ENCODE peak calls at places on chromosomes 12 and 14, in four cellular contexts. V is IMR-90, S is colonic mucosa, O is GM12878. I is an unnamed sample.

GRCh38 chr12:6356374-6356820 is 14.5 kb upstream of the TNFRSF1A start:
- DNase-seq in V (no peak), S (no peak), O (no peak), I (no peak)

GRCh38 chr12:78600541-78600940 is 264.0 kb upstream of the SYT1 start:
- DNase-seq in V (no peak), S (no peak), O (no peak), I (no peak)

GRCh38 chr14:67727361-67727760 is 25.7 kb downstream of the RDH12 start:
- DNase-seq in S (no peak), O (no peak), V (no peak), I (no peak)

GRCh38 chr12:1826867-1827705 is 6.7 kb downstream of the LRTM2 start:
- DNase-seq in O (no peak), V (no peak), S (no peak), I (no peak)

GRCh38 chr14:20606190-20606901 is 15.2 kb upstream of the RNASE12 start:
- DNase-seq in V (peak; percentile 34), S (peak; percentile 55), O (no peak), I (peak; percentile 84)

GRCh38 chr12:65408448-65408847 is 130.0 kb downstream of the MSRB3 start:
- DNase-seq in V (no peak), S (no peak), O (no peak), I (no peak)

GRCh38 chr14:29376251-29376650 is 551.4 kb downstream of the PRKD1 start:
- DNase-seq in O (no peak), S (no peak), V (no peak), I (no peak)

GRCh38 chr12:58803893-58804292 is 116.4 kb downstream of the LRIG3 start:
- DNase-seq in S (no peak), V (peak; percentile 94), O (no peak), I (no peak)

GRCh38 chr12:108548954-108549521 is 11.9 kb downstream of the SART3 start:
- DNase-seq in S (no peak), V (no peak), O (no peak), I (peak; percentile 17)

GRCh38 chr14:31785574-31785973 is 224.4 kb downstream of the NUBPL start:
- DNase-seq in S (no peak), V (no peak), O (no peak), I (no peak)

GRCh38 chr14:106843951-106844483 is 1317.6 kb downstream of the TMEM121 start:
- DNase-seq in V (no peak), S (peak; percentile 73), O (no peak), I (no peak)

GRCh38 chr12:52992699-52993557 is 13.3 kb upstream of the EIF4B start:
- DNase-seq in O (no peak), S (peak; percentile 81), V (peak; percentile 60), I (peak; percentile 81)

GRCh38 chr14:51609251-51609986 is 42.3 kb upstream of the FRMD6 start:
- DNase-seq in O (no peak), S (no peak), V (peak; percentile 43), I (no peak)

GRCh38 chr14:50354527-50354926 is 42.2 kb downstream of the CDKL1 start:
- DNase-seq in S (no peak), V (peak; percentile 51), O (no peak), I (no peak)

GRCh38 chr12:80269953-80270552 is 170.7 kb downstream of the OTOGL start:
- DNase-seq in V (peak; percentile 60), O (no peak), S (no peak), I (peak; percentile 53)

GRCh38 chr14:71203306-71203705 is 296.0 kb downstream of the PCNX1 start:
- DNase-seq in V (peak; percentile 22), O (no peak), S (no peak), I (no peak)

GRCh38 chr14:51093371-51094281 is 1.3 kb downstream of the TRIM9 start:
- DNase-seq in O (no peak), S (peak; percentile 40), V (no peak), I (peak; percentile 81)

GRCh38 chr14:36161781-36162180 is 14.7 kb downstream of the PTCSC3 start:
- DNase-seq in S (peak; percentile 19), O (no peak), V (no peak), I (peak; percentile 86)

GRCh38 chr12:101570022-101570421 is 24.7 kb upstream of the MYBPC1 start:
- DNase-seq in S (no peak), O (no peak), V (peak; percentile 63), I (no peak)

GRCh38 chr14:101905614-101906013 is 58.8 kb upstream of the DYNC1H1 start:
- DNase-seq in V (no peak), O (no peak), S (no peak), I (no peak)

GRCh38 chr14:26218858-26219257 is 379.0 kb downstream of the NOVA1 start:
- DNase-seq in O (no peak), S (no peak), V (no peak), I (no peak)

GRCh38 chr14:23361320-23361719 is 3.7 kb downstream of the EFS start:
- DNase-seq in O (no peak), V (peak; percentile 79), S (no peak), I (peak; percentile 8)

GRCh38 chr12:15196221-15196620 is 25.0 kb downstream of the RERG start:
- DNase-seq in S (no peak), O (no peak), V (no peak), I (no peak)

GRCh38 chr12:66083766-66084165 is 46.8 kb downstream of the LLPH start:
- DNase-seq in S (no peak), O (no peak), V (no peak), I (no peak)

GRCh38 chr12:18690653-18691052 is 47.2 kb downstream of the PLCZ1 start:
- DNase-seq in V (peak; percentile 98), O (no peak), S (no peak), I (no peak)

GRCh38 chr12:121917950-121918678 is at the start of gene CFAP251:
- DNase-seq in V (peak; percentile 58), S (peak; percentile 98), O (peak; percentile 50), I (peak; percentile 99)

GRCh38 chr12:97754306-97754705 is 291.7 kb downstream of the RMST start:
- DNase-seq in S (no peak), O (no peak), V (no peak), I (no peak)

GRCh38 chr12:46218509-46219095 is 50.2 kb downstream of the SLC38A1 start:
- DNase-seq in S (peak; percentile 34), V (no peak), O (no peak), I (no peak)

GRCh38 chr12:80551897-80552296 is 107.9 kb downstream of the PTPRQ start:
- DNase-seq in S (peak; percentile 19), V (peak; percentile 99), O (no peak), I (no peak)

GRCh38 chr12:10967409-10967808 is 19.3 kb downstream of the TAS2R50 start:
- DNase-seq in V (peak; percentile 64), S (no peak), O (no peak), I (no peak)

GRCh38 chr12:47997321-47997720 is 7.0 kb downstream of the COL2A1 start:
- DNase-seq in O (no peak), V (no peak), S (no peak), I (no peak)
- H3K9ac ChIP-seq in O (no peak overlapping the region), V (no peak overlapping the region), S (no peak overlapping the region), I (no peak overlapping the region)

GRCh38 chr12:49061157-49061650 is 610 bp upstream of the KMT2D start:
- DNase-seq in O (no peak), S (no peak), V (no peak), I (no peak)
- H3K9ac ChIP-seq in O (peak overlapping the region; percentile 98), S (peak overlapping the region; percentile 100), V (peak overlapping the region; percentile 91), I (peak overlapping the region; percentile 92)

GRCh38 chr14:92959761-92960680 is 37.1 kb downstream of the CHGA start:
- DNase-seq in V (no peak), S (no peak), O (no peak), I (no peak)
- H3K9ac ChIP-seq in V (no peak overlapping the region), S (no peak overlapping the region), O (no peak overlapping the region), I (no peak overlapping the region)

DNA sequence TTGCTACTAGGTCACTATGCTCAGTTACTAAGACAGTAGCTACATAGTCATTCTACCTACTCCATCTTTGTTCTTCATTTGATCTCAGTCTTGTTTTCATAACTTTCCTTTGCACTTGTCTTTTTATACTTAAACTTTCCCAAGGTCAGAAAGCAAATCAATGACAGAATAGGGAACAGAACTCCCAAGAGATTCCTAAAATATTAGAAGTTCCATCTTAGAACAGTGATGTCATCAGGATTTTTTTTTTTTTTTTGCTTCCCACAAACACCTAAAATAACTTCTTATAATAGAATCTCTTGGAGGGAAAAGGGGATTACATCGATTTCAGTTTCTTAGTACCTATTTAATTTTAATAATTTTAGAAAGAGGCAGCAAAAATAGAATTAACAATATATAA is 65.8 kb downstream of the NTN4 start:
- DNase-seq in O (no peak), V (no peak), S (no peak), I (no peak)
- H3K9ac ChIP-seq in O (no peak overlapping the region), V (no peak overlapping the region), S (no peak overlapping the region), I (no peak overlapping the region)

GRCh38 chr12:103928736-103929050 is 1.5 kb upstream of the HSP90B1 start:
- DNase-seq in V (no peak), O (peak; percentile 80), S (peak; percentile 68), I (no peak)
- H3K9ac ChIP-seq in V (peak overlapping the region; percentile 94), O (peak overlapping the region; percentile 98), S (peak overlapping the region; percentile 76), I (peak overlapping the region; percentile 98)

GRCh38 chr12:9731393-9731792 is 1.5 kb downstream of the CLECL1 start:
- DNase-seq in O (no peak), S (no peak), V (no peak), I (no peak)

GRCh38 chr12:9730591-9730990 is 2.3 kb downstream of the CLECL1 start:
- DNase-seq in S (no peak), V (no peak), O (no peak), I (no peak)

GRCh38 chr12:9732966-9733461 is at the start of gene CLECL1:
- DNase-seq in O (no peak), S (no peak), V (no peak), I (no peak)

GRCh38 chr12:9730011-9730410 is 2.9 kb downstream of the CLECL1 start:
- DNase-seq in S (no peak), V (no peak), O (no peak), I (no peak)

DNA sequence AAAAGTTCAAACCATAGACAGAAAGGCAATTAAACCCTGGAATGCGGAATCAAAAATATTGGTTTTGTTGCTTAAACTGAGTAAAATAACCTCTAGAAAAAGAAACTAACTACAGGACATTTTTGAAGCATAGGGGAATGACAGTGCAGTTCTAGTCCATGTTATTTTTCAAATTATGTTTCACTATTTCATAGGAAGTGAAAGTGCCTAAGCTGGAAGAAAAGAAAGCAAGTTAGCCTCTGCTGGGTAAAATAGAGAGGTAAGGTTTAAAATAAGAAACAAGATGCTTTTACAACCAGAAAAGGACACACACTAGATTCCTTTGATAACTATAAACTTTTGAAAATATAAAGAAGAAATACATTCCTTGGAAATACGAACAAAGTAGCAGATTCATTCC is 1.1 kb downstream of the CLECL1 start:
- DNase-seq in V (no peak), O (no peak), S (no peak), I (no peak)
- H3K9ac ChIP-seq in V (no peak overlapping the region), O (peak overlapping the region; percentile 82), S (no peak overlapping the region), I (no peak overlapping the region)